ENCODE peak calls at places on chromosomes 12 and 14, in eight cellular contexts. M is GM20000, U is brain microvascular endothelial cell, E is Calu3, K is foreskin fibroblast, D is AG10803, V is AG09309, P is A549. T is an unnamed sample.

GRCh38 chr14:54776361-54777001 is 126.1 kb downstream of the GCH1 start:
- DNase-seq in M (peak), U (peak), E (peak), K (peak), D (peak), V (no peak), P (no peak), T (peak)

GRCh38 chr14:35338731-35339405 is 46.7 kb downstream of the PSMA6 start:
- DNase-seq in M (no peak), U (no peak), E (no peak), K (no peak), D (no peak), V (no peak), P (no peak), T (no peak)

GRCh38 chr14:78933948-78934524 is 763.9 kb downstream of the NRXN3 start:
- DNase-seq in M (peak), U (no peak), E (peak), K (peak), D (peak), V (no peak), P (peak), T (no peak)

GRCh38 chr12:105744659-105745058 is 394.1 kb downstream of the NUAK1 start:
- DNase-seq in M (no peak), U (no peak), E (no peak), K (no peak), D (no peak), V (no peak), P (no peak), T (no peak)

GRCh38 chr12:66693901-66694513 is 15.1 kb upstream of the GRIP1 start:
- DNase-seq in M (peak), U (peak), E (peak), K (peak), D (peak), V (peak), P (peak), T (peak)

GRCh38 chr12:15196221-15196620 is 25.0 kb downstream of the RERG start:
- DNase-seq in M (no peak), U (no peak), E (no peak), K (no peak), D (no peak), V (no peak), P (no peak), T (no peak)

GRCh38 chr12:124756730-124757129 is 106.9 kb downstream of the SCARB1 start:
- DNase-seq in M (no peak), U (no peak), E (no peak), K (no peak), D (no peak), V (no peak), P (no peak), T (no peak)

GRCh38 chr12:28855761-28856160 is 293.3 kb upstream of the FAR2 start:
- DNase-seq in M (no peak), U (no peak), E (no peak), K (no peak), D (peak), V (no peak), P (no peak), T (no peak)

GRCh38 chr12:39831587-39832315 is 212.1 kb upstream of the ABCD2 start:
- DNase-seq in M (no peak), U (peak), E (no peak), K (no peak), D (no peak), V (no peak), P (peak), T (no peak)

GRCh38 chr12:111757361-111758119 is 9.2 kb upstream of the ALDH2 start:
- DNase-seq in M (peak), U (peak), E (no peak), K (peak), D (peak), V (no peak), P (no peak), T (peak)

GRCh38 chr14:92506230-92506629 is 7.4 kb upstream of the RIN3 start:
- DNase-seq in M (no peak), U (no peak), E (no peak), K (no peak), D (no peak), V (no peak), P (no peak), T (no peak)

GRCh38 chr12:87344699-87345098 is 684.5 kb downstream of the C12orf50 start:
- DNase-seq in M (no peak), U (no peak), E (no peak), K (no peak), D (no peak), V (no peak), P (no peak), T (no peak)
- TF ChIP-seq CTCF in M (no peak), U (peak), E (no peak), K (no peak), D (no peak), V (no peak), P (peak), T (no peak)

GRCh38 chr14:93981316-93981715 is 4.9 kb upstream of the ASB2 start:
- DNase-seq in M (no peak), U (no peak), E (no peak), K (no peak), D (no peak), V (no peak), P (no peak), T (no peak)
- TF ChIP-seq CTCF in M (no peak), U (peak), E (no peak), K (no peak), D (no peak), V (no peak), P (no peak), T (no peak)

GRCh38 chr14:102058146-102058545 is 28.7 kb downstream of the HSP90AA1 start:
- DNase-seq in M (no peak), U (peak), E (no peak), K (no peak), D (no peak), V (no peak), P (no peak), T (no peak)
- TF ChIP-seq CTCF in M (no peak), U (no peak), E (no peak), K (no peak), D (no peak), V (no peak), P (no peak), T (no peak)

DNA sequence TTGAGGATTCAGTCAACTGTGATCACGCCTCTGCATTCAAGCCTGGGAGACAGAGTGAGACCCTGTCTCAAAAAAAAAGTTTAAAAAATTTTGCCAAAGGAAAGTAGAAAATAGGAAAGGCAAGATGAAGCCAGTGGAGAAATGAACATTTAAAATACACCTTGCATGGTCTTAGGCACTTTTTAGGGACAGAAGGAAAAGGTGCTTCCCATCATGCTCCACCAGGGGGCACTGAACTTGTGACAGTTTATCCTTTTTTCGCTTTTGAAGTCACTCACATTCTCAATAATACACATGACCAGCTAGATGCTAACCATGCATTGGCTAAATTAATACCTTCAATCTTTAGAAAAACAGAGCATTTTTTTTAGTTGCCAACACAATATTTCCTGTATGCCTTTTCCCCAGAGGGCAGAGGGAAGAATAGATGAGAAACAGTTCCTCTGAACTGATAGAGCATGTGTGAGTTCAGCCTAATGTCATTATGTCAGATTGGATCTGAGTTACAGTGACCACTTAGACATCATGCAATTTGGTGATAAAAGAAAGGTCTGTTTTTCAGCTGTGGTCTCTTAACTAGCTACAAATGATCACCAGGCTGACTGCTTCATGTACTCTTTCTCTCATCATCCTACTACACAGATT is 221.8 kb upstream of the SSTR1 start:
- DNase-seq in M (peak), U (peak), E (peak), K (peak), D (peak), V (peak), P (no peak), T (peak)
- TF ChIP-seq CTCF in M (peak), U (peak), E (peak), K (peak), D (peak), V (peak), P (peak), T (peak)

DNA sequence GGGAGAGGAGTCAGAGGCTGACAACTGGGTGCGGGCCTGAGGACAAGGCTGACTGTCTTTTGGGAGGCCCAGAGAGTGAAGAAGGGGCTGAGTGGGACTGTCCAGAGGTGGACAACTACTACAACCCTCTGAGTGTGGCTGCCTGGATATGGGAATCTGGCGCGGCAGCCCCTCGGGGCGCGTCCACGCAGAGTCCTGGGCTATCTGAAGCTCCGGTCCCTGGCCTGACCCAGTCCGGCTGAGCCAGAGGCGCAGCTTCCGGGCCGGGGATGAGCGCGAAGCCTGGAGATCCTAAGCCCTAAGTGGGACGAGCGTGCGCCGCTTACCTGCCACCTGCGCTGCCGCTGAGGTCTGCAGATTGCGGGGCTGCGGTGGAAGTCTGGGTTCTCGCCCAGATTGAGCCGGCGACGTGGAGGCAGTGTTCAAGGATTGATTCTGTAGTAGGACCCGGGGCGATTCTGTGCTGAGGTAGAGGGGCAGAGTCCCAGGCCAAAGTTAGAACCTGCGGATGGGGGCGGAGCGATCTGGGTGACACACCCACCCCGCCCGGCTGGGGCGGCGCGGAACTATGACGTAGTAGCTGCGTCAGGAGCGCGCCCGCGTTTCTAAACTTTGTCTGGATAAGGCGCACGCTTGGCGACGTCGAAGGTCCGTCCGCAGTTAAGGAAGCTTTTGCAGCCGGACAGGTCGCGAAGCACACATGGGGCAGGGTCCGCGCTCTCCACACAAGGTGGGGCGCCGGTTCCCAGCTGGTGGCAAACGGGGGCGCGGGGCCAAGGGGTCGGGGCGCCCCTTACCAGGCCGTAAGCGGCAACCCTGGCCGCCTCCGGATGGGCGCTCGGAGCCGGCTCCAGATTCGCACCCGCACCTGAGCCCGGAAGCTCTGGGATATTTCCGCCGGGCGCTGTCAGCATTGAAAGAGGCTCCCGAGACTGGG is at the start of the genes DHRS1 and NOP9:
- DNase-seq in M (peak), U (peak), E (peak), K (peak), D (peak), V (peak), P (peak), T (peak)
- TF ChIP-seq CTCF in M (no peak), U (no peak), E (no peak), K (no peak), D (no peak), V (no peak), P (no peak), T (no peak)

GRCh38 chr14:68655961-68656360 is 136.9 kb downstream of the ZFP36L1 start:
- DNase-seq in M (no peak), U (no peak), E (peak), K (no peak), D (no peak), V (no peak), P (no peak), T (no peak)
- TF ChIP-seq CTCF in M (no peak), U (peak), E (no peak), K (peak), D (peak), V (peak), P (peak), T (no peak)

GRCh38 chr12:131701705-131702572 is 9.0 kb upstream of the SFSWAP start:
- DNase-seq in M (no peak), U (no peak), E (no peak), K (no peak), D (no peak), V (no peak), P (no peak), T (no peak)
- TF ChIP-seq CTCF in M (no peak), U (no peak), E (no peak), K (no peak), D (no peak), V (no peak), P (no peak), T (no peak)

GRCh38 chr12:4034926-4035325 is 161.7 kb upstream of the PARP11 start:
- DNase-seq in M (no peak), U (no peak), E (no peak), K (peak), D (peak), V (no peak), P (no peak), T (no peak)

GRCh38 chr12:4032906-4033628 is 159.9 kb upstream of the PARP11 start:
- DNase-seq in M (no peak), U (no peak), E (no peak), K (peak), D (peak), V (no peak), P (no peak), T (no peak)

GRCh38 chr12:4030938-4031702 is 157.9 kb upstream of the PARP11 start:
- DNase-seq in M (peak), U (peak), E (peak), K (peak), D (peak), V (peak), P (peak), T (peak)

GRCh38 chr12:4027412-4027811 is 154.2 kb upstream of the PARP11 start:
- DNase-seq in M (no peak), U (no peak), E (no peak), K (no peak), D (no peak), V (no peak), P (no peak), T (no peak)

GRCh38 chr12:4031703-4032291 is 158.6 kb upstream of the PARP11 start:
- DNase-seq in M (no peak), U (peak), E (peak), K (no peak), D (peak), V (no peak), P (peak), T (no peak)
- TF ChIP-seq CTCF in M (no peak), U (no peak), E (no peak), K (no peak), D (no peak), V (no peak), P (no peak), T (no peak)

DNA sequence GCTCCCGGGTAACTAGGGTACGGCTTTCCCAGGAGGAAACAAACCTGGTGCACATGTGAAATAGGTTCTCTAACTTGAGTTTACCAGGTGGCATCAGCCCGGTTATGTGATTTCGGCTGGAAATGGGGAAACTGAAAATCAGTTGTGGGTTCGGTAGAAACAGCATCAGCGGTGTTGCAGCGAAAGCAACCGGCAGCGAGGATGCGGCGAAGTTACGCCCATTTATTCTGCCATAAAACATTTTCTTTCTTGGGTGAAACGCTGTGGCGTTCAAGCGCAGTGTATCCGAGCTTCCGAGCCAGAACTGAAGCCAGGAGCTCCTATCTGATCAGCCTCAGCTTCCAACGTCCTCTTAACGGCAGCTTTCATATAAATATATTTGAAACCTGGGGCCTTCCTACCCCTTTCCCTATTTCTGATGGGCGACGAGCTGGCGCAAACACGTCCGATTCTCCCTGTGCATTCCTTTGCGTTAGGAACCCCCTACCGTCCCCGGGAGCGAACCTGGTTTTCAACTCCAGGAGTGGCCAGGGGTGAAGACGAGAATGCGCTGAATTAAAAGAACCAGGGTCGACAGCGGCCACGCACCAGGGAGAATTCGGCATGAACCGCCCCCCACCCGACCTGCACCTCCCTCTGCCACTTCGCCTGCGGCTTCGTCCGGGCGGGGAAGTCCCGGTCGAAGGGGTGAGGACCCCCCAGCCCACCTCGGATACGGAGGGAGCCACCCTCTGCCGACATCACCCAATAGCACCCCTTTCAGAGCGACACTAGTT is 1.6 kb downstream of the DPF3 start:
- DNase-seq in M (peak), U (peak), E (peak), K (peak), D (no peak), V (no peak), P (no peak), T (peak)
- TF ChIP-seq CTCF in M (no peak), U (peak), E (no peak), K (no peak), D (peak), V (no peak), P (no peak), T (no peak)